ENCODE peak calls at places on chromosomes 13 and 19, in nine cellular contexts. E is bronchial epithelial cell, Z is kidney epithelial cell, C is brain microvascular endothelial cell, P is upper lobe of right lung, M is heart left ventricle, A is cardiac fibroblast, U is OCI-LY7, K is SK-N-SH. T is an unnamed sample.
A peak's percentile ranks its signal among the peaks of the same experiment; 100 is the strongest.

GRCh38 chr13:21674271-21675009 is 3.6 kb downstream of the FGF9 start:
- DNase-seq in E (no peak), Z (no peak), C (no peak), P (peak; percentile 69), M (peak; percentile 44), A (no peak), U (peak; percentile 75), K (peak; percentile 42), T (peak; percentile 65)

GRCh38 chr13:110885966-110886365 is 28.9 kb downstream of the ANKRD10 start:
- DNase-seq in E (no peak), Z (no peak), C (no peak), P (no peak), M (no peak), A (no peak), U (no peak), K (no peak), T (peak; percentile 73)

GRCh38 chr13:113900646-113901045 is 36.8 kb upstream of the GAS6 start:
- DNase-seq in E (no peak), Z (no peak), C (no peak), P (no peak), M (no peak), A (no peak), U (no peak), K (no peak), T (no peak)

GRCh38 chr13:109569938-109570711 is 216.3 kb downstream of the IRS2 start:
- DNase-seq in E (no peak), Z (no peak), C (no peak), P (no peak), M (no peak), A (no peak), U (no peak), K (no peak), T (no peak)

GRCh38 chr19:18128805-18129204 is 24.2 kb upstream of the PIK3R2 start:
- DNase-seq in E (no peak), Z (no peak), C (no peak), P (no peak), M (no peak), A (no peak), U (no peak), K (no peak), T (no peak)

GRCh38 chr13:112979406-112979902 is 10.4 kb downstream of the MCF2L start:
- DNase-seq in E (no peak), Z (no peak), C (no peak), P (no peak), M (no peak), A (no peak), U (no peak), K (no peak), T (no peak)

GRCh38 chr13:46636451-46636850 is 83.5 kb downstream of the LRCH1 start:
- DNase-seq in E (no peak), Z (no peak), C (no peak), P (no peak), M (no peak), A (no peak), U (no peak), K (no peak), T (no peak)

GRCh38 chr19:55407625-55408319 is at the start of gene UBE2S:
- DNase-seq in E (peak; percentile 94), Z (peak; percentile 95), C (peak; percentile 99), P (peak; percentile 99), M (peak; percentile 100), A (peak; percentile 100), U (peak; percentile 100), K (peak; percentile 98), T (peak; percentile 99)

GRCh38 chr19:11693505-11694499 is 44.9 kb downstream of the ZNF823 start:
- DNase-seq in E (peak; percentile 62), Z (no peak), C (peak; percentile 73), P (no peak), M (no peak), A (peak; percentile 52), U (peak; percentile 14), K (peak; percentile 64), T (peak; percentile 85)

GRCh38 chr13:50650936-50651638 is 192.4 kb downstream of the DLEU7 start:
- DNase-seq in E (peak; percentile 75), Z (peak; percentile 26), C (peak; percentile 13), P (no peak), M (no peak), A (no peak), U (peak; percentile 67), K (no peak), T (no peak)

GRCh38 chr19:35696835-35697234 is 7.5 kb upstream of the ZBTB32 start:
- DNase-seq in E (no peak), Z (no peak), C (no peak), P (no peak), M (no peak), A (no peak), U (no peak), K (no peak), T (no peak)

GRCh38 chr13:106468948-106469590 is 66.4 kb downstream of the EFNB2 start:
- DNase-seq in E (no peak), Z (no peak), C (no peak), P (no peak), M (no peak), A (no peak), U (no peak), K (no peak), T (no peak)

GRCh38 chr13:85316501-85316900 is 482.7 kb downstream of the SLITRK6 start:
- DNase-seq in E (no peak), Z (no peak), C (no peak), P (no peak), M (no peak), A (peak; percentile 31), U (no peak), K (no peak), T (no peak)

GRCh38 chr19:18385359-18385674 is 641 bp upstream of the GDF15 start:
- DNase-seq in E (peak; percentile 49), Z (no peak), C (no peak), P (no peak), M (no peak), A (no peak), U (no peak), K (no peak), T (no peak)

GRCh38 chr13:42575938-42576337 is 2.0 kb downstream of the TNFSF11 start:
- DNase-seq in E (no peak), Z (no peak), C (no peak), P (no peak), M (no peak), A (no peak), U (no peak), K (no peak), T (no peak)

GRCh38 chr19:37333457-37333856 is 37.4 kb upstream of the ZNF527 start:
- DNase-seq in E (peak; percentile 63), Z (no peak), C (no peak), P (no peak), M (no peak), A (peak; percentile 19), U (no peak), K (no peak), T (no peak)

GRCh38 chr19:37332839-37333238 is 38.1 kb upstream of the ZNF527 start:
- DNase-seq in E (no peak), Z (no peak), C (no peak), P (no peak), M (no peak), A (no peak), U (no peak), K (no peak), T (no peak)

GRCh38 chr19:37334179-37335071 is 36.5 kb upstream of the ZNF527 start:
- DNase-seq in E (peak; percentile 85), Z (peak; percentile 74), C (peak; percentile 90), P (peak; percentile 87), M (peak; percentile 96), A (peak; percentile 92), U (no peak), K (peak; percentile 89), T (peak; percentile 98)

GRCh38 chr19:37329686-37330085 is 41.2 kb upstream of the ZNF527 start:
- DNase-seq in E (no peak), Z (no peak), C (no peak), P (no peak), M (no peak), A (peak; percentile 6), U (peak; percentile 1), K (peak; percentile 32), T (peak; percentile 67)
- TF ChIP-seq CTCF in E (no peak), Z (no peak), C (peak; percentile 34), P (no peak), M (no peak), A (no peak), U (peak; percentile 58), K (peak; percentile 35), T (peak; percentile 69)

GRCh38 chr19:52464798-52465470 is 11.6 kb downstream of the ZNF578 start:
- DNase-seq in E (no peak), Z (no peak), C (no peak), P (no peak), M (no peak), A (no peak), U (no peak), K (no peak), T (peak; percentile 94)
- TF ChIP-seq CTCF in E (no peak), Z (no peak), C (no peak), P (no peak), M (no peak), A (no peak), U (peak; percentile 16), K (no peak), T (peak; percentile 81)

GRCh38 chr13:29540799-29541198 is 54.7 kb downstream of the SLC7A1 start:
- DNase-seq in E (no peak), Z (no peak), C (no peak), P (no peak), M (no peak), A (no peak), U (peak; percentile 15), K (no peak), T (no peak)

GRCh38 chr13:29539866-29540265 is 55.6 kb downstream of the SLC7A1 start:
- DNase-seq in E (peak; percentile 33), Z (no peak), C (no peak), P (no peak), M (no peak), A (no peak), U (no peak), K (no peak), T (no peak)

GRCh38 chr13:29541400-29541799 is 54.1 kb downstream of the SLC7A1 start:
- DNase-seq in E (no peak), Z (no peak), C (no peak), P (no peak), M (no peak), A (no peak), U (no peak), K (no peak), T (no peak)

GRCh38 chr13:29538625-29538976 is 56.9 kb downstream of the SLC7A1 start:
- DNase-seq in E (no peak), Z (no peak), C (no peak), P (no peak), M (no peak), A (no peak), U (no peak), K (no peak), T (no peak)

GRCh38 chr13:29540334-29540733 is 55.2 kb downstream of the SLC7A1 start:
- DNase-seq in E (no peak), Z (no peak), C (no peak), P (no peak), M (no peak), A (no peak), U (no peak), K (no peak), T (peak; percentile 41)
- TF ChIP-seq CTCF in E (no peak), Z (no peak), C (no peak), P (no peak), M (no peak), A (no peak), U (no peak), K (no peak), T (no peak)

DNA sequence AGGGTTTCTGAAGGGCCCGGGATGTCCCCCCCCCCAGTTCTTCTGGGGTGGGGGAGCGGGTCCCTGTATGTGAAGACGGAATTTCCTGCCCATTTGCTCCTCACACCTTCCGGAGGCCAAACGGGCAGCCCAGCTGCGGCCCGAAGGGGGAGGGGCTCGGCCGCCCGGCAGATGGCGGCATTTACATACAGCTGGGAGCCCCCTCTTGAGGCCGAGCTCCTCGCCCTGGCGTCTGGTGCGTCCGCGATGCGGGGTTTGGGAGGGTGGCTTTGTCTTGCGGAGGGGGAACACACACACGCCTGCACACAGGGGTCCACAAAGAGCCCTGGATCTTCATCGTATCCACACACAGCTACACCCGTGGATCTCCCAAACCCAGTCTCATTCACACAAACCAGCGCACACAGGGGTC is 891 bp upstream of the DLL3 start:
- DNase-seq in E (no peak), Z (no peak), C (no peak), P (no peak), M (no peak), A (peak; percentile 42), U (peak; percentile 84), K (peak; percentile 88), T (peak; percentile 89)
- TF ChIP-seq CTCF in E (peak; percentile 31), Z (peak; percentile 57), C (peak; percentile 69), P (no peak), M (peak; percentile 34), A (peak; percentile 11), U (peak; percentile 65), K (peak; percentile 47), T (peak; percentile 48)